ENCODE peak calls at places on chromosomes 6 and 20, in ten cellular contexts. N, K, L, F, E, O, C, B, P and S are unnamed samples.

GRCh38 chr20:52434041-52434425 is 242.5 kb upstream of the ZFP64 start:
- DNase-seq in B (no peak), F (no peak), L (no peak), C (no peak), K (no peak), N (no peak), P (no peak), E (no peak), O (no peak), S (no peak)

GRCh38 chr6:49553353-49553752 is 2.9 kb downstream of the C6orf141 start:
- DNase-seq in F (peak; percentile 1), O (no peak), B (no peak), N (no peak), P (no peak), L (no peak), E (no peak), K (no peak), C (no peak), S (no peak)

GRCh38 chr6:122049341-122049740 is 350.1 kb upstream of the HSF2 start:
- DNase-seq in E (no peak), K (peak; percentile 50), L (peak; percentile 39), N (no peak), B (no peak), P (peak; percentile 34), C (no peak), O (no peak), F (peak; percentile 38), S (no peak)

GRCh38 chr6:100366419-100366818 is 98.3 kb downstream of the SIM1 start:
- DNase-seq in C (peak; percentile 34), L (no peak), F (peak; percentile 87), K (no peak), B (no peak), P (no peak), E (no peak), O (no peak), N (no peak), S (no peak)

GRCh38 chr20:59940129-59940955 is at the start of the genes FAM217B and PPP1R3D:
- DNase-seq in O (peak; percentile 87), F (peak; percentile 96), E (peak; percentile 96), L (peak; percentile 96), B (peak; percentile 99), P (peak; percentile 95), K (peak; percentile 91), C (peak; percentile 97), N (peak; percentile 96), S (peak; percentile 99)

GRCh38 chr6:73451166-73452106 is 661 bp downstream of the CGAS start:
- DNase-seq in C (peak; percentile 57), E (peak; percentile 30), O (no peak), N (peak; percentile 31), P (peak; percentile 14), K (peak; percentile 9), F (peak; percentile 43), L (peak; percentile 22), B (no peak), S (peak; percentile 61)

GRCh38 chr20:18006684-18007083 is 37.9 kb downstream of the MGME1 start:
- DNase-seq in P (no peak), F (no peak), L (no peak), E (no peak), C (no peak), N (no peak), K (no peak), O (no peak), B (no peak), S (no peak)

GRCh38 chr6:167756594-167756993 is 70.1 kb upstream of the AFDN start:
- DNase-seq in E (no peak), O (no peak), B (no peak), F (no peak), L (no peak), N (no peak), P (no peak), C (no peak), K (no peak), S (no peak)

GRCh38 chr6:28530777-28531176 is 5.1 kb downstream of the GPX5 start:
- DNase-seq in O (no peak), N (no peak), P (no peak), E (no peak), C (no peak), F (no peak), K (no peak), B (no peak), L (no peak), S (no peak)

GRCh38 chr6:11042025-11042749 is 1.9 kb downstream of the ELOVL2 start:
- DNase-seq in E (no peak), K (peak; percentile 24), P (no peak), B (no peak), C (no peak), N (no peak), F (no peak), O (no peak), L (no peak), S (no peak)

GRCh38 chr20:19456600-19457390 is 244.4 kb downstream of the SLC24A3 start:
- DNase-seq in B (no peak), K (no peak), P (no peak), E (no peak), F (no peak), O (no peak), C (no peak), N (no peak), L (no peak), S (no peak)

GRCh38 chr6:25488156-25488555 is 163.9 kb upstream of the SCGN start:
- DNase-seq in N (no peak), P (no peak), L (no peak), E (no peak), O (no peak), B (no peak), F (no peak), C (no peak), K (no peak), S (no peak)

GRCh38 chr20:16760431-16761304 is 12.5 kb downstream of the OTOR start:
- DNase-seq in O (no peak), B (no peak), P (no peak), F (no peak), N (peak; percentile 60), E (no peak), C (no peak), L (no peak), K (no peak), S (no peak)

GRCh38 chr20:46931699-46932098 is 37.1 kb downstream of the EYA2 start:
- DNase-seq in K (no peak), P (no peak), C (no peak), O (no peak), L (no peak), B (no peak), E (peak; percentile 45), N (peak; percentile 21), F (no peak), S (no peak)

GRCh38 chr6:79413562-79414002 is 123.6 kb downstream of the LCA5 start:
- DNase-seq in K (no peak), B (no peak), E (no peak), P (no peak), N (no peak), F (peak; percentile 23), O (no peak), L (no peak), C (no peak), S (no peak)

GRCh38 chr20:58760881-58761280 is 68.3 kb downstream of the NPEPL1 start:
- DNase-seq in K (no peak), L (no peak), P (no peak), O (no peak), B (no peak), N (no peak), C (no peak), E (no peak), F (no peak), S (no peak)

GRCh38 chr20:33277471-33278441 is 5.3 kb upstream of the BPIFB1 start:
- DNase-seq in O (no peak), N (peak; percentile 64), F (no peak), P (no peak), L (no peak), E (no peak), C (no peak), B (no peak), K (peak; percentile 33), S (no peak)

GRCh38 chr20:56091635-56092180 is 86.4 kb upstream of the CBLN4 start:
- DNase-seq in C (no peak), F (no peak), E (no peak), N (no peak), L (no peak), B (no peak), K (no peak), P (no peak), O (no peak), S (no peak)
- H3K9me3 ChIP-seq in C (peaks cover 7% of the 10 kb centered on the region), F (peaks cover 6% of the 10 kb centered on the region), E (no peaks in the 10 kb centered on the region), N (no peaks in the 10 kb centered on the region), L (no peaks in the 10 kb centered on the region), B (peaks cover 7% of the 10 kb centered on the region), K (peaks cover 20% of the 10 kb centered on the region), P (no peaks in the 10 kb centered on the region), O (no peaks in the 10 kb centered on the region), S (peaks cover 16% of the 10 kb centered on the region)

DNA sequence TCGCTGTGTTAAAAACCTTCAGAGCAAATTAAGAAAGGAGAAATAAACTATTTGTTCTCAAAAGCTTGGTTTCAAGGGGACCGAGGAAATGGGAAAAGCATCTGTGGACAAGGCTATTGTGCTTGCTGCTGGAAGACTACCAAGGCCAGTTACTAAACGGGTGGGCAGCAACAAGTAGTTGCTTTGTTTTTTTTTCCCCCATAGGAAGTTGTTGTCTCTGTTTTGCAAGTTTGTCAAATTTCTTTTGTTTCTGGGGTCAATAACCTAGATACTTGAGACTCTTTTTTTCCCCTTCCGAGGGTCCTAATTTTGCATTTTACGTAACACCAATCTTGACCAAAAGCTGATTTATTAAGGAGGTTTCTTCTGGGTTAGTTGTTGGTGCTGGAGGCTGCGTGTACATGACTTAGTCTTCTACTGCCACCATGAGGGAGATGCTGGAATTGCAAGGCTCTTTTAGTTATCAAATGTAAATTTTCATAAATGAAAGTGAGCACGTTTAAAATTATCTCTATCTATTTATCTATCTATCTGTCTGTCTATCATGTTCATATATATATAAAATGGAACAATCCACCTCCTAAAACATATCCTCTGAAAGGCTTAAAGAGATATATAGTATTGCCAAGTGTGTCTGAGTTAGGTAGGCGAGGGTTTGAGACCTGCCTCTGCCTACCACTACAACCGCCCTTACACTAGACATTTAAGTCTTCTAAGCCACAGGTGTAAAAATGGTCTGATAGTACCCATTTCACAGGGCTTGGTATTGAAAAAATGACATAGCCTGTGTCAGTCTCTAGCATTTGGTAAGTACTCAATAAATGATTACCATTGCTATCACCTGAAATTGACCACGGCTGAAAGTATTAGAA is 60.3 kb downstream of the GCLC start:
- DNase-seq in L (peak; percentile 79), P (peak; percentile 48), B (no peak), E (peak; percentile 44), K (peak; percentile 77), N (peak; percentile 83), F (peak; percentile 75), C (peak; percentile 84), O (peak; percentile 71), S (no peak)
- H3K4me1 ChIP-seq in L (peaks cover 5% of the 10 kb centered on the region), P (no peaks in the 10 kb centered on the region), B (peaks cover 26% of the 10 kb centered on the region), E (no peaks in the 10 kb centered on the region), K (no peaks in the 10 kb centered on the region), N (no peaks in the 10 kb centered on the region), F (no peaks in the 10 kb centered on the region), C (no peaks in the 10 kb centered on the region), O (no peaks in the 10 kb centered on the region), S (peaks cover 5% of the 10 kb centered on the region)

GRCh38 chr20:64168381-64169088 is 4.3 kb downstream of the MYT1 start:
- DNase-seq in B (no peak), F (no peak), N (no peak), K (no peak), L (no peak), C (no peak), P (no peak), E (no peak), O (no peak), S (no peak)
- H3K4me3 ChIP-seq in B (no peak overlapping the region), F (no peak overlapping the region), N (no peak overlapping the region), K (no peak overlapping the region), L (no peak overlapping the region), C (no peak overlapping the region), P (no peak overlapping the region), E (no peak overlapping the region), O (no peak overlapping the region), S (no peak overlapping the region)

GRCh38 chr6:118578617-118579016 is 30.5 kb downstream of the PLN start:
- DNase-seq in C (no peak), L (no peak), F (no peak), O (no peak), N (no peak), E (no peak), B (no peak), K (no peak), P (no peak), S (no peak)
- H3K9me3 ChIP-seq in C (peaks cover 8% of the 10 kb centered on the region), L (no peaks in the 10 kb centered on the region), F (peaks cover 16% of the 10 kb centered on the region), O (peaks cover 14% of the 10 kb centered on the region), N (no peaks in the 10 kb centered on the region), E (no peaks in the 10 kb centered on the region), B (peaks cover 58% of the 10 kb centered on the region), K (no peaks in the 10 kb centered on the region), P (peaks cover 4% of the 10 kb centered on the region), S (peaks cover 51% of the 10 kb centered on the region)